ENCODE peak calls at places on chromosomes 2 and 18, in six cellular contexts. E, B, V, L, A and D are unnamed samples.
A peak's percentile ranks its signal among the peaks of the same experiment; 100 is the strongest.

GRCh38 chr18:63161032-63161727 is 158.4 kb downstream of the BCL2 start:
- DNase-seq in L (no peak), A (no peak), E (no peak), B (no peak), V (no peak), D (no peak)

GRCh38 chr18:21264651-21265050 is 22.6 kb downstream of the GREB1L start:
- DNase-seq in E (no peak), B (peak; percentile 38), A (peak; percentile 8), V (peak; percentile 89), L (no peak), D (peak; percentile 15)

GRCh38 chr2:238644095-238645081 is 203.5 kb upstream of the TWIST2 start:
- DNase-seq in E (no peak), L (peak; percentile 91), A (peak; percentile 86), V (peak; percentile 33), B (peak; percentile 77), D (no peak)

GRCh38 chr18:3624818-3625716 is 175.1 kb downstream of the TGIF1 start:
- DNase-seq in B (peak; percentile 95), E (peak; percentile 61), A (peak; percentile 92), L (peak; percentile 97), V (no peak), D (peak; percentile 83)

GRCh38 chr2:218406209-218406948 is 6.7 kb downstream of the CTDSP1 start:
- DNase-seq in B (peak; percentile 96), L (peak; percentile 94), E (peak; percentile 98), A (peak; percentile 93), V (peak; percentile 92), D (peak; percentile 97)

GRCh38 chr2:27583390-27583915 is 611 bp downstream of the ZNF512 start:
- DNase-seq in A (peak; percentile 10), B (no peak), L (peak; percentile 40), E (no peak), V (no peak), D (no peak)

GRCh38 chr2:65991332-65991731 is 443.6 kb upstream of the MEIS1 start:
- DNase-seq in L (no peak), E (no peak), B (peak; percentile 49), V (no peak), A (no peak), D (no peak)

GRCh38 chr2:12715878-12716249 is 872 bp upstream of the TRIB2 start:
- DNase-seq in L (peak; percentile 82), A (peak; percentile 85), E (peak; percentile 89), V (peak; percentile 54), B (peak; percentile 89), D (peak; percentile 91)

GRCh38 chr2:208586516-208586915 is 179.9 kb downstream of the PTH2R start:
- DNase-seq in B (no peak), L (no peak), E (no peak), V (no peak), A (no peak), D (no peak)

GRCh38 chr2:204535356-204535755 is 9.9 kb upstream of the PARD3B start:
- DNase-seq in V (no peak), B (no peak), A (no peak), L (no peak), E (no peak), D (no peak)

GRCh38 chr2:230643576-230644291 is 68.9 kb upstream of the CAB39 start:
- DNase-seq in V (no peak), A (no peak), E (peak; percentile 90), L (no peak), B (no peak), D (no peak)

GRCh38 chr2:8403871-8404270 is 278.0 kb upstream of the ID2 start:
- DNase-seq in B (no peak), A (no peak), E (no peak), L (no peak), V (no peak), D (no peak)

GRCh38 chr2:42978887-42979415 is 186.6 kb upstream of the HAAO start:
- DNase-seq in L (no peak), E (no peak), V (peak; percentile 63), A (no peak), B (no peak), D (no peak)

GRCh38 chr2:68263632-68264031 is 11.3 kb upstream of the PPP3R1 start:
- DNase-seq in L (no peak), A (no peak), B (no peak), V (no peak), E (no peak), D (no peak)

GRCh38 chr2:219443016-219443696 is 8.5 kb downstream of the SPEG start:
- DNase-seq in L (no peak), A (no peak), E (no peak), B (no peak), V (no peak), D (no peak)

GRCh38 chr2:219443697-219444023 is 9.0 kb downstream of the SPEG start:
- DNase-seq in A (no peak), E (no peak), B (no peak), L (no peak), V (no peak), D (no peak)

GRCh38 chr2:219441451-219442205 is 7.0 kb downstream of the SPEG start:
- DNase-seq in L (peak; percentile 58), V (no peak), E (no peak), B (peak; percentile 55), A (peak; percentile 58), D (peak; percentile 86)

GRCh38 chr2:219440388-219441256 is 6.0 kb downstream of the SPEG start:
- DNase-seq in A (peak; percentile 20), L (peak; percentile 59), E (no peak), V (no peak), B (peak; percentile 57), D (no peak)

GRCh38 chr2:219442206-219443015 is 7.8 kb downstream of the SPEG start:
- DNase-seq in L (no peak), A (no peak), E (no peak), V (no peak), B (no peak), D (no peak)
- H3K4me3 ChIP-seq in L (peak overlapping the region; percentile 77), A (peak overlapping the region; percentile 45), E (peak overlapping the region; percentile 57), V (peak overlapping the region; percentile 39), B (peak overlapping the region; percentile 69), D (peak overlapping the region; percentile 50)

DNA sequence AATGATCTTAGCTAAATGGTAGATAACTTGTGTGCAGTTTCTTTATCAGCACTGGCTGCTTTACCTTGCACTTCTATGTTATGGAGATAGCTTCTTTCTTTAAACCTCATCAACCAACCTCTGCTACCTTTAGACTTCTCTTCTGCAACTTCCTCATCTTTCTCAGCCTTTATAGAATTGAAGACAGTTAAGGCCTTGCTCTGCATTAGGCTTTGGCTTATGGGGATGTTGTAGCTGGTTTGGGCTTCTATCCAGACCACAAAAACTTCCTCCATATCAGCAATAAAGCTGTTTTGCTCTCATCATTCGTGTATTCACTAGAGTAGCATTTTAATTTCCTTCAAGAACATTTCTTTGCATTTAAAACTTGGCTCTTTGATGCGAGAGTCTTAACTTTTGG is 123.7 kb downstream of the PIK3C3 start:
- DNase-seq in V (no peak), E (no peak), A (peak; percentile 51), B (no peak), L (no peak), D (no peak)
- H3K36me3 ChIP-seq in V (peaks cover 6% of the 10 kb centered on the region), E (no peaks in the 10 kb centered on the region), A (no peaks in the 10 kb centered on the region), B (no peaks in the 10 kb centered on the region), L (no peaks in the 10 kb centered on the region), D (peaks cover 10% of the 10 kb centered on the region)

GRCh38 chr2:113175101-113175628 is 1.4 kb downstream of the PSD4 start:
- DNase-seq in V (no peak), A (no peak), B (no peak), E (no peak), L (no peak), D (no peak)

GRCh38 chr2:113172721-113173562 is 829 bp upstream of the PSD4 start:
- DNase-seq in L (no peak), E (no peak), B (no peak), A (no peak), V (no peak), D (no peak)

GRCh38 chr2:113171359-113172075 is 2.3 kb upstream of the PSD4 start:
- DNase-seq in E (no peak), L (no peak), V (no peak), B (no peak), A (no peak), D (no peak)

GRCh38 chr2:113174369-113174735 is 581 bp downstream of the PSD4 start:
- DNase-seq in B (no peak), E (no peak), A (no peak), V (no peak), L (no peak), D (no peak)

GRCh38 chr2:113173563-113174368 is at the start of gene PSD4:
- DNase-seq in B (no peak), E (peak; percentile 88), V (no peak), L (no peak), A (no peak), D (no peak)
- H3K4me3 ChIP-seq in B (no peak within 1 kb of the TSS), E (peak within 1 kb of the TSS; percentile 50), V (peak within 1 kb of the TSS; percentile 59), L (no peak within 1 kb of the TSS), A (no peak within 1 kb of the TSS), D (no peak within 1 kb of the TSS)

DNA sequence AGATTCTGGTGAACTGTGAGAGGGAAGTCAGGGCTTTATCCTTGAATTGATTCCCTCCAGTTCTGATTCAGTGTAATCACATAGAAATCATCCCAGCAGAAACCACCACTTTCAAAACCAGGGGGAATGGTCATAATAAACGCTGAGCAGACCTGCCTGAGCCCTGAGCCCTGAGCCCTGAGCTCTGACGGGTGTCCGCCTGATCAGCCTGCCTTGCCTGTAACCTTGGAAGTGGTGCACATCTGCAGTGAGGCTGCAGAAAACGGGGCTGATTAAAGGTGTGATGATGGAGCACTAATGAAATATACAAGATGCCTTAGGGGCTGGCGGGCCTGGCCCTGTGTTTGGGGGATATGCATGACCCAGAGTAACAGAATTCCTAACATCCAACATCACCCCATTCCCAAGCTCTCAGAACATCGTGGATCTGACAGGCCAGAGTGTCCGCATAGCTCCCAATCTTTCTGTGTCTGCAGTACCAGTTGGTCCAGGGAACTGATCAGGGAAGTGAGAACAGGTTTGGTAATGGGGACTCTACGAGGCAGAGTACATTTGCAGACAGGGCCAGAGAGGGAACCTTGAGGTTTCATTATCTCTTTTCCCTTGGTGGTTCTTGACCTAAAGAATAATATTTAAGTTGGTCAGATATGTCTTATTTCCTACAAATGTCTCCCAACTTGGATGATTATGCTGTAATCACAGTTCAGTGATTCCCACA is 37.8 kb downstream of the KCTD18 start:
- DNase-seq in V (no peak), A (no peak), E (no peak), L (no peak), B (no peak), D (no peak)
- H3K36me3 ChIP-seq in V (peaks cover 64% of the 10 kb centered on the region), A (peaks cover 29% of the 10 kb centered on the region), E (peaks cover 3% of the 10 kb centered on the region), L (peaks cover 53% of the 10 kb centered on the region), B (peaks cover 76% of the 10 kb centered on the region), D (peaks cover 33% of the 10 kb centered on the region)

GRCh38 chr2:100561191-100561590 is 1.6 kb upstream of the PDCL3 start:
- DNase-seq in V (no peak), E (no peak), L (peak; percentile 53), B (peak; percentile 82), A (no peak), D (no peak)
- H3K4me3 ChIP-seq in V (no peak overlapping the region), E (no peak overlapping the region), L (no peak overlapping the region), B (no peak overlapping the region), A (no peak overlapping the region), D (no peak overlapping the region)

GRCh38 chr2:112520234-112520783 is 22.0 kb upstream of the POLR1B start:
- DNase-seq in E (no peak), A (no peak), V (no peak), L (no peak), B (no peak), D (no peak)
- H3K36me3 ChIP-seq in E (peaks cover 2% of the 10 kb centered on the region), A (peaks cover 18% of the 10 kb centered on the region), V (peaks cover 20% of the 10 kb centered on the region), L (peaks cover 46% of the 10 kb centered on the region), B (peaks cover 23% of the 10 kb centered on the region), D (peaks cover 63% of the 10 kb centered on the region)

GRCh38 chr2:24494415-24494814 is 3.4 kb downstream of the NCOA1 start:
- DNase-seq in A (no peak), L (no peak), E (no peak), V (no peak), B (no peak), D (no peak)
- H3K4me3 ChIP-seq in A (no peak overlapping the region), L (no peak overlapping the region), E (no peak overlapping the region), V (no peak overlapping the region), B (no peak overlapping the region), D (no peak overlapping the region)